ENCODE peak calls at places on chromosomes 1 and 21, in five cellular contexts. L, N, A, T and K are unnamed samples.
A peak's percentile ranks its signal among the peaks of the same experiment; 100 is the strongest.

GRCh38 chr21:27425172-27425571 is 458.3 kb upstream of the ADAMTS5 start:
- DNase-seq in L (no peak), N (no peak), T (no peak), A (no peak), K (no peak)

GRCh38 chr21:45319461-45320211 is 31.9 kb upstream of the POFUT2 start:
- DNase-seq in N (no peak), T (no peak), A (no peak), L (no peak), K (no peak)

GRCh38 chr1:162997499-162998285 is 71.5 kb upstream of the RGS4 start:
- DNase-seq in L (no peak), T (no peak), A (no peak), N (no peak), K (no peak)

GRCh38 chr1:160646711-160647328 is at the start of gene SLAMF1:
- DNase-seq in A (peak; percentile 38), T (no peak), N (no peak), L (no peak), K (no peak)

GRCh38 chr1:155078496-155079209 is at the start of gene EFNA3:
- DNase-seq in A (peak; percentile 63), N (peak; percentile 92), T (no peak), L (peak; percentile 61), K (peak; percentile 49)

GRCh38 chr1:39976732-39977131 is 21.8 kb downstream of the MFSD2A start:
- DNase-seq in T (no peak), L (peak; percentile 25), A (no peak), N (no peak), K (no peak)

GRCh38 chr1:205918955-205919746 is 24.1 kb downstream of the SLC26A9 start:
- DNase-seq in N (peak; percentile 89), T (peak; percentile 70), L (peak; percentile 69), A (peak; percentile 44), K (peak; percentile 51)

GRCh38 chr1:91741301-91741700 is 144.7 kb downstream of the TGFBR3 start:
- DNase-seq in A (no peak), L (no peak), N (no peak), T (no peak), K (no peak)

GRCh38 chr1:53395671-53396215 is 63.5 kb upstream of the DMRTB1 start:
- DNase-seq in N (no peak), L (peak; percentile 22), T (no peak), A (no peak), K (no peak)

GRCh38 chr1:32774950-32775634 is 42.1 kb downstream of the YARS1 start:
- DNase-seq in L (no peak), N (no peak), A (no peak), T (no peak), K (no peak)

GRCh38 chr1:94118471-94118870 is 2.5 kb downstream of the ABCA4 start:
- DNase-seq in N (no peak), L (no peak), T (no peak), A (no peak), K (no peak)

GRCh38 chr21:23887709-23888303 is 1719.5 kb downstream of the MRPL39 start:
- DNase-seq in A (peak; percentile 29), T (peak; percentile 37), L (no peak), N (no peak), K (peak; percentile 0)

GRCh38 chr1:180609643-180610555 is 21.9 kb upstream of the XPR1 start:
- DNase-seq in A (no peak), N (no peak), L (no peak), T (no peak), K (no peak)

GRCh38 chr1:68542586-68542985 is 45.7 kb upstream of the DEPDC1 start:
- DNase-seq in N (no peak), T (peak; percentile 8), L (no peak), A (no peak), K (no peak)

GRCh38 chr21:41953831-41954653 is at the start of gene C2CD2:
- DNase-seq in T (peak; percentile 54), A (peak; percentile 23), N (no peak), L (peak; percentile 27), K (no peak)

GRCh38 chr1:6726253-6726652 is 24.6 kb upstream of the DNAJC11 start:
- DNase-seq in L (no peak), N (no peak), T (no peak), A (no peak), K (no peak)

GRCh38 chr21:45695086-45695485 is 51.6 kb downstream of the PCBP3 start:
- DNase-seq in T (no peak), A (no peak), L (no peak), N (no peak), K (no peak)

GRCh38 chr1:197911172-197911856 is 5.9 kb upstream of the LHX9 start:
- DNase-seq in A (no peak), L (peak; percentile 56), N (no peak), T (no peak), K (no peak)

GRCh38 chr1:24069817-24070216 is 42.1 kb downstream of the MYOM3 start:
- DNase-seq in T (no peak), L (no peak), N (no peak), A (no peak), K (no peak)

GRCh38 chr1:61182049-61182448 is 99.7 kb downstream of the NFIA start:
- DNase-seq in T (no peak), A (no peak), N (no peak), L (no peak), K (no peak)

GRCh38 chr21:29904359-29905282 is 35.2 kb downstream of the GRIK1 start:
- DNase-seq in A (no peak), N (no peak), L (no peak), T (peak; percentile 22), K (no peak)

GRCh38 chr1:1298861-1299685 is 8.7 kb downstream of the ACAP3 start:
- DNase-seq in N (no peak), A (no peak), T (peak; percentile 72), L (no peak), K (no peak)

GRCh38 chr1:71157151-71157550 is 76.3 kb upstream of the ZRANB2 start:
- DNase-seq in T (no peak), N (no peak), L (no peak), A (no peak), K (no peak)

GRCh38 chr21:44298301-44298700 is 1.6 kb upstream of the PFKL start:
- DNase-seq in L (no peak), A (no peak), N (no peak), T (no peak), K (no peak)

GRCh38 chr21:25307489-25307888 is 299.8 kb downstream of the MRPL39 start:
- DNase-seq in N (no peak), L (no peak), T (no peak), A (no peak), K (no peak)

GRCh38 chr1:91803133-91803532 is 82.8 kb downstream of the TGFBR3 start:
- DNase-seq in L (no peak), T (no peak), A (no peak), N (no peak), K (no peak)

GRCh38 chr21:45581322-45581712 is 39.1 kb upstream of the SLC19A1 start:
- DNase-seq in A (no peak), L (no peak), N (no peak), T (no peak), K (no peak)

GRCh38 chr1:200670215-200671118 is 760 bp upstream of the DDX59 start:
- DNase-seq in A (no peak), N (peak; percentile 57), T (peak; percentile 82), L (peak; percentile 71), K (peak; percentile 14)

GRCh38 chr21:42614811-42615342 is 38.5 kb upstream of the PDE9A start:
- DNase-seq in A (peak; percentile 51), T (peak; percentile 88), L (no peak), N (peak; percentile 39), K (peak; percentile 46)

GRCh38 chr1:158685068-158685467 is 1.4 kb downstream of the SPTA1 start:
- DNase-seq in A (no peak), L (no peak), T (no peak), N (no peak), K (no peak)

GRCh38 chr1:44012941-44013609 is 18.2 kb downstream of the SLC6A9 start:
- DNase-seq in L (no peak), A (no peak), N (no peak), T (no peak), K (no peak)

GRCh38 chr21:31727181-31727580 is 4.7 kb downstream of the SCAF4 start:
- DNase-seq in T (no peak), N (no peak), A (no peak), L (no peak), K (no peak)